ENCODE peak calls at places on chromosome 20, in seven cellular contexts. E is left colon, Y is sciatic nerve, Q is RPMI7951, O is RWPE1, F is iris pigment epithelial cell, D is occipital lobe. W is an unnamed sample.
A peak's percentile ranks its signal among the peaks of the same experiment; 100 is the strongest.

GRCh38 chr20:44967207-44967807 is 995 bp downstream of the STK4 start:
- DNase-seq in E (no peak), D (no peak), Y (no peak), Q (peak; percentile 55), O (peak; percentile 30), F (no peak), W (peak; percentile 26)

GRCh38 chr20:34040300-34041015 is 46.7 kb downstream of the RALY start:
- DNase-seq in E (no peak), O (no peak), F (no peak), D (no peak), Q (no peak), Y (no peak), W (no peak)

GRCh38 chr20:24734139-24734538 is 214.9 kb upstream of the CST7 start:
- DNase-seq in E (no peak), Y (peak; percentile 41), F (no peak), D (no peak), Q (no peak), O (no peak), W (no peak)

GRCh38 chr20:52552181-52552872 is 360.7 kb upstream of the ZFP64 start:
- DNase-seq in F (peak; percentile 34), D (no peak), O (peak; percentile 80), E (no peak), Q (peak; percentile 70), Y (no peak), W (no peak)

GRCh38 chr20:25177890-25178321 is 17.6 kb upstream of the ENTPD6 start:
- DNase-seq in D (no peak), Y (no peak), F (no peak), O (peak; percentile 68), Q (peak; percentile 83), E (no peak), W (no peak)

GRCh38 chr20:46230811-46231282 is 77.5 kb downstream of the CDH22 start:
- DNase-seq in O (peak; percentile 64), Q (peak; percentile 52), E (peak; percentile 20), D (no peak), F (peak; percentile 43), Y (no peak), W (no peak)

GRCh38 chr20:48716086-48716485 is 111.7 kb downstream of the PREX1 start:
- DNase-seq in D (no peak), O (no peak), Y (no peak), F (no peak), Q (no peak), E (peak; percentile 34), W (peak; percentile 18)

GRCh38 chr20:41047279-41047974 is 18.8 kb downstream of the TOP1 start:
- DNase-seq in Y (no peak), D (no peak), F (no peak), E (no peak), Q (no peak), O (peak; percentile 69), W (no peak)

GRCh38 chr20:53104889-53105288 is 132.7 kb downstream of the TSHZ2 start:
- DNase-seq in Q (no peak), D (no peak), F (no peak), E (no peak), Y (no peak), O (no peak), W (no peak)

GRCh38 chr20:3250091-3250504 is 11.1 kb upstream of the SLC4A11 start:
- DNase-seq in Q (no peak), E (no peak), O (no peak), Y (no peak), F (no peak), D (no peak), W (no peak)

GRCh38 chr20:40650707-40651106 is 38.3 kb downstream of the MAFB start:
- DNase-seq in F (peak; percentile 19), E (no peak), Y (no peak), Q (no peak), O (no peak), D (no peak), W (no peak)

GRCh38 chr20:32031007-32031958 is 20.8 kb upstream of the HCK start:
- DNase-seq in E (peak; percentile 77), F (peak; percentile 59), Q (peak; percentile 81), Y (peak; percentile 87), D (peak; percentile 42), O (peak; percentile 94), W (peak; percentile 28)

GRCh38 chr20:39259010-39259803 is 297.1 kb downstream of the DHX35 start:
- DNase-seq in Y (no peak), D (no peak), E (no peak), Q (no peak), F (no peak), O (no peak), W (no peak)

GRCh38 chr20:47360489-47361267 is 4.2 kb upstream of the ZMYND8 start:
- DNase-seq in Q (peak; percentile 99), Y (peak; percentile 85), D (peak; percentile 62), E (peak; percentile 78), F (peak; percentile 97), O (peak; percentile 79), W (no peak)

GRCh38 chr20:24160563-24161355 is 172.2 kb upstream of the GGTLC1 start:
- DNase-seq in D (peak; percentile 26), O (peak; percentile 41), Y (peak; percentile 71), Q (peak; percentile 84), F (peak; percentile 54), E (peak; percentile 51), W (no peak)

GRCh38 chr20:16474342-16474741 is 98.9 kb downstream of the KIF16B start:
- DNase-seq in O (no peak), Q (no peak), E (no peak), D (no peak), F (no peak), Y (no peak), W (no peak)

GRCh38 chr20:2697768-2698167 is 5.2 kb downstream of the EBF4 start:
- DNase-seq in F (no peak), Y (no peak), D (no peak), Q (no peak), O (no peak), E (no peak), W (no peak)

GRCh38 chr20:44714102-44714700 is 968 bp upstream of the CCN5 start:
- DNase-seq in O (no peak), F (no peak), Y (no peak), D (no peak), E (no peak), Q (no peak), W (no peak)

GRCh38 chr20:49188101-49188784 is at the start of gene STAU1:
- DNase-seq in F (peak; percentile 96), D (peak; percentile 96), E (peak; percentile 94), Q (peak; percentile 98), Y (peak; percentile 95), O (peak; percentile 100), W (peak; percentile 91)

GRCh38 chr20:35598899-35599775 is 16.5 kb upstream of the SPAG4 start:
- DNase-seq in E (peak; percentile 50), Q (no peak), D (no peak), O (no peak), Y (no peak), F (no peak), W (no peak)

GRCh38 chr20:37901667-37902503 is 1.0 kb upstream of the VSTM2L start:
- DNase-seq in F (peak; percentile 87), E (peak; percentile 39), Q (peak; percentile 82), D (no peak), O (peak; percentile 85), Y (no peak), W (no peak)

GRCh38 chr20:63941282-63942060 is 14.7 kb downstream of the UCKL1 start:
- DNase-seq in E (peak; percentile 75), F (no peak), Q (no peak), O (peak; percentile 99), D (no peak), Y (peak; percentile 74), W (peak; percentile 85)

GRCh38 chr20:46087161-46087560 is 2.6 kb downstream of the NCOA5 start:
- DNase-seq in F (peak; percentile 38), O (no peak), D (no peak), Y (no peak), Q (peak; percentile 19), E (no peak), W (no peak)

GRCh38 chr20:57795347-57795697 is 85.5 kb upstream of the PMEPA1 start:
- DNase-seq in E (no peak), Q (peak; percentile 96), D (no peak), O (no peak), F (peak; percentile 14), Y (no peak), W (no peak)

GRCh38 chr20:19544684-19545083 is 213.4 kb upstream of the RIN2 start:
- DNase-seq in O (no peak), Y (no peak), F (no peak), D (no peak), E (no peak), Q (no peak), W (no peak)

GRCh38 chr20:48489046-48489463 is 338.7 kb downstream of the PREX1 start:
- DNase-seq in Y (no peak), O (no peak), E (no peak), Q (no peak), F (no peak), D (no peak), W (no peak)

GRCh38 chr20:7722564-7722963 is 217.7 kb downstream of the HAO1 start:
- DNase-seq in Q (no peak), Y (no peak), O (no peak), D (no peak), F (no peak), E (no peak), W (no peak)

GRCh38 chr20:41531876-41532275 is 86.3 kb downstream of the CHD6 start:
- DNase-seq in E (no peak), Q (no peak), Y (no peak), F (no peak), D (no peak), O (no peak), W (no peak)

GRCh38 chr20:57317789-57318371 is 11.7 kb upstream of the SPO11 start:
- DNase-seq in O (no peak), Q (no peak), F (no peak), D (no peak), Y (no peak), E (no peak), W (no peak)

GRCh38 chr20:8829232-8829631 is 239.7 kb upstream of the PLCB4 start:
- DNase-seq in Q (no peak), O (no peak), F (no peak), E (no peak), D (no peak), Y (no peak), W (no peak)

GRCh38 chr20:61436268-61436667 is 184.2 kb downstream of the CDH4 start:
- DNase-seq in F (peak; percentile 10), Y (peak; percentile 21), O (peak; percentile 90), E (no peak), Q (peak; percentile 51), D (no peak), W (no peak)

GRCh38 chr20:14838663-14839650 is 501.5 kb upstream of the FLRT3 start:
- DNase-seq in Y (no peak), E (peak; percentile 9), F (no peak), Q (peak; percentile 14), O (no peak), D (no peak), W (no peak)

GRCh38 chr20:63085087-63085861 is 78.5 kb upstream of the BHLHE23 start:
- DNase-seq in O (no peak), Y (peak; percentile 49), E (no peak), Q (no peak), F (no peak), D (no peak), W (no peak)

GRCh38 chr20:50475879-50476292 is 34.3 kb upstream of the PTPN1 start:
- DNase-seq in D (no peak), E (peak; percentile 63), Y (no peak), Q (peak; percentile 68), F (peak; percentile 67), O (peak; percentile 70), W (no peak)

GRCh38 chr20:3661836-3662665 is 1.1 kb downstream of the GFRA4 start:
- DNase-seq in D (no peak), F (no peak), Y (no peak), Q (no peak), O (no peak), E (no peak), W (no peak)